ENCODE peak calls at places on chromosomes 5 and 9, in seven cellular contexts. U is body of pancreas; Z is HAP-1; M is PC-3; B is CD4-positive, alpha-beta memory T cell; K is lower lobe of right lung; D is CD8-positive, alpha-beta memory T cell. S is an unnamed sample. For H3K9me3 and H3K36me3, the result is how much of the 10 kb centered on the place peaks cover.

GRCh38 chr5:33241826-33242225 is 198.9 kb upstream of the TARS1 start:
- DNase-seq in U (no peak), Z (no peak), M (no peak), B (no peak), K (peak), D (no peak), S (no peak)

GRCh38 chr5:139904566-139905400 is 109.2 kb downstream of the PSD2 start:
- DNase-seq in U (peak), Z (no peak), M (no peak), B (no peak), K (no peak), D (no peak), S (no peak)

GRCh38 chr9:129568560-129569505 is 52.1 kb downstream of the C9orf50 start:
- DNase-seq in U (peak), Z (no peak), M (no peak), B (no peak), K (peak), D (no peak), S (peak)

GRCh38 chr5:163436515-163436914 is 880 bp upstream of the CCNG1 start:
- DNase-seq in U (no peak), Z (no peak), M (no peak), B (no peak), K (no peak), D (no peak), S (no peak)

GRCh38 chr9:106056328-106056727 is 362.0 kb downstream of the TMEM38B start:
- DNase-seq in U (no peak), Z (no peak), M (no peak), B (no peak), K (no peak), D (no peak), S (no peak)

GRCh38 chr5:67383451-67383850 is 186.9 kb upstream of the CD180 start:
- DNase-seq in U (no peak), Z (no peak), M (no peak), B (no peak), K (no peak), D (no peak), S (no peak)

GRCh38 chr9:114223564-114224246 is 68.4 kb downstream of the COL27A1 start:
- DNase-seq in U (no peak), Z (no peak), M (peak), B (no peak), K (no peak), D (no peak), S (peak)

GRCh38 chr5:137320056-137321045 is 178.8 kb downstream of the SPOCK1 start:
- DNase-seq in U (peak), Z (peak), M (peak), B (no peak), K (no peak), D (no peak), S (peak)

GRCh38 chr9:122036988-122037387 is 56.1 kb downstream of the TTLL11 start:
- DNase-seq in U (no peak), Z (peak), M (peak), B (no peak), K (no peak), D (no peak), S (no peak)

GRCh38 chr9:16960084-16960483 is 89.6 kb upstream of the BNC2 start:
- DNase-seq in U (no peak), Z (no peak), M (peak), B (no peak), K (no peak), D (no peak), S (no peak)

GRCh38 chr9:135692410-135692809 is 6.9 kb downstream of the SOHLH1 start:
- DNase-seq in U (no peak), Z (no peak), M (no peak), B (peak), K (no peak), D (no peak), S (peak)

GRCh38 chr9:73151653-73152382 is at the start of gene ANXA1:
- DNase-seq in U (no peak), Z (peak), M (peak), B (peak), K (no peak), D (peak), S (peak)

GRCh38 chr9:121945849-121946248 is 147.3 kb downstream of the TTLL11 start:
- DNase-seq in U (no peak), Z (no peak), M (peak), B (no peak), K (no peak), D (no peak), S (peak)

GRCh38 chr9:113528088-113528487 is 64.6 kb downstream of the RGS3 start:
- DNase-seq in U (no peak), Z (no peak), M (no peak), B (no peak), K (no peak), D (no peak), S (no peak)

GRCh38 chr5:134579284-134579771 is 53.3 kb downstream of the SAR1B start:
- DNase-seq in U (no peak), Z (no peak), M (no peak), B (no peak), K (no peak), D (no peak), S (no peak)

GRCh38 chr9:38629511-38629910 is 9.1 kb upstream of the ANKRD18A start:
- DNase-seq in U (no peak), Z (no peak), M (no peak), B (no peak), K (no peak), D (no peak), S (no peak)

GRCh38 chr9:134570151-134570621 is 71.4 kb upstream of the COL5A1 start:
- DNase-seq in U (no peak), Z (no peak), M (no peak), B (no peak), K (peak), D (no peak), S (no peak)

GRCh38 chr5:139105621-139106071 is 92.5 kb downstream of the SIL1 start:
- DNase-seq in U (peak), Z (no peak), M (no peak), B (no peak), K (no peak), D (no peak), S (no peak)

GRCh38 chr5:16931334-16932110 is 4.6 kb downstream of the MYO10 start:
- DNase-seq in U (peak), Z (no peak), M (no peak), B (no peak), K (peak), D (no peak), S (no peak)

GRCh38 chr5:141841376-141841775 is 36.8 kb downstream of the PCDH1 start:
- DNase-seq in U (peak), Z (no peak), M (no peak), B (no peak), K (peak), D (no peak), S (no peak)

GRCh38 chr5:143229896-143230675 is 173.4 kb downstream of the NR3C1 start:
- DNase-seq in U (no peak), Z (no peak), M (no peak), B (peak), K (no peak), D (peak), S (no peak)

GRCh38 chr9:130713286-130713975 is 19.9 kb downstream of the EXOSC2 start:
- DNase-seq in U (peak), Z (no peak), M (peak), B (no peak), K (no peak), D (no peak), S (peak)

GRCh38 chr5:169422087-169422486 is 121.1 kb upstream of the SLIT3 start:
- DNase-seq in U (peak), Z (no peak), M (no peak), B (no peak), K (no peak), D (no peak), S (no peak)

GRCh38 chr9:2943016-2943415 is 99.1 kb upstream of the PUM3 start:
- DNase-seq in U (no peak), Z (no peak), M (no peak), B (no peak), K (no peak), D (no peak), S (no peak)

GRCh38 chr9:21993893-21994525 is at the start of gene CDKN2A:
- DNase-seq in U (peak), Z (peak), M (peak), B (peak), K (peak), D (peak), S (no peak)

GRCh38 chr9:132509921-132510874 is 72.2 kb upstream of the BARHL1 start:
- DNase-seq in U (no peak), Z (no peak), M (no peak), B (no peak), K (peak), D (no peak), S (no peak)

DNA sequence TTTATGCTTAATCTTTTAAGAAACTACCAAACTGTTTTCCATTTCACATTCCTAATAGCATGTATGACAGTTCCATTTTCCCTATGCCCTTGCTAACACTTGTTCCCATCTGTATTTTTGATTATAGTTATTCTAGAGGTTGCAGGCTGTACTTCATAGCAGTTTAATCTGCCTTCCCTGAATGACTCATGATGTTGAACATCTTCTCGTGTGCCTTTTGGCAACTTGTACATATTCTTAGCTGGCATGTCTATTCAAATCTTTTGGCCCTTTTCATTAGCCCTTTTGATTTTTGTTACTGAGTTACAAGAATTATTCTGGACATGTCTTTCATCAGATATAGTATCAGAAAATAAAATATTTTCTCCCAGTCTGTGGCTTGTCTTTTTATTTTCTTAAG is 320.3 kb downstream of the DIRAS2 start:
- DNase-seq in U (no peak), Z (no peak), M (no peak), B (no peak), K (no peak), D (no peak), S (no peak)
- H3K4me3 ChIP-seq in U (no peak), Z (no peak), M (no peak), B (no peak), K (no peak), D (no peak), S (no peak)

GRCh38 chr9:69313175-69313574 is 11.8 kb upstream of the ENTREP1 start:
- DNase-seq in U (no peak), Z (no peak), M (no peak), B (no peak), K (no peak), D (no peak), S (no peak)

GRCh38 chr9:69308217-69308931 is 16.6 kb upstream of the ENTREP1 start:
- DNase-seq in U (no peak), Z (no peak), M (no peak), B (no peak), K (no peak), D (no peak), S (no peak)

GRCh38 chr9:69303331-69303730 is 21.7 kb upstream of the ENTREP1 start:
- DNase-seq in U (no peak), Z (no peak), M (no peak), B (no peak), K (no peak), D (no peak), S (no peak)

GRCh38 chr9:69307446-69308216 is 17.4 kb upstream of the ENTREP1 start:
- DNase-seq in U (no peak), Z (peak), M (no peak), B (no peak), K (no peak), D (no peak), S (no peak)
- H3K9me3 ChIP-seq in U (under half), Z (under half), M (under half), B (under half), K (under half), D (under half), S (under half)

GRCh38 chr9:137007816-137008270 is 11.5 kb upstream of the CLIC3 start:
- DNase-seq in U (no peak), Z (no peak), M (no peak), B (no peak), K (no peak), D (no peak), S (no peak)

GRCh38 chr9:137009217-137009616 is 12.8 kb upstream of the CLIC3 start:
- DNase-seq in U (no peak), Z (no peak), M (no peak), B (no peak), K (no peak), D (no peak), S (no peak)

GRCh38 chr9:137008312-137008711 is 11.9 kb upstream of the CLIC3 start:
- DNase-seq in U (no peak), Z (no peak), M (no peak), B (no peak), K (no peak), D (no peak), S (no peak)

GRCh38 chr9:137007060-137007815 is 10.9 kb upstream of the CLIC3 start:
- DNase-seq in U (peak), Z (no peak), M (no peak), B (no peak), K (no peak), D (no peak), S (no peak)

GRCh38 chr9:137006116-137007003 is 10.0 kb upstream of the CLIC3 start:
- DNase-seq in U (no peak), Z (no peak), M (no peak), B (no peak), K (no peak), D (no peak), S (no peak)
- H3K36me3 ChIP-seq in U (under half), Z (under half), M (under half), B (under half), K (under half), D (under half), S (under half)

DNA sequence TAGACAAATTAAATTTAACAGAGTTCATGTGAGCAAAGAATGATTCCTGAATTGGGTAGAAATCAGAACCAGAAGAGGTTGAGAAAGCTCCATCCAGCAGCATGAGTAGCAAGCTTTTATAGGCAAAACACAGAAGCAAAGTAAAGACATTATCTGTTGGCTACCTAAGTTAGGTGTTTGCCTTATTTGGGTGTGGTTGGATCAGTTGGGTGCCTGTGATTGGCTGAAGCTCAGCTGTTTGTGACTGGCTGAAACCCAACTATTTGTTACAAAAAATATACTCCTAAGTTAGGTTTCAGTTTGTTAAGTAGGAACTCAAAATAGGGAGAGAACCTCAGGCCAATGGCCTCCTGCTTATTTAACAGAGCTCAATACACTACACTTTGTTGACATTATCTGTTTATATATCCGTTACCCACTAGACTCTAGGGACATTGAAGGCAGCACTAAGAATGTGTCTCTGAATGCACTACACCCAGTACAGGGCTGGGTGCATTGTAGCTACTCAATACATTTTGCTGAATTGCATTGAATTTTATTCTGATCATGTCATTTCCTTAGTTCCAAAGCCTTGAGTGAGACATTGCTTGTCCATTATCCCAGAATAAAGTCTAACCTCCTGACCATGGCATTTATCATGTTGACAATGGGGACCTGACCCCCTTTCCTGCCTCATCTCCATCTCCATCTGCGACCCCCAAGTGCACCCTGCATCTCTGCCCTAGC is 98.7 kb downstream of the CCDC192 start:
- DNase-seq in U (no peak), Z (no peak), M (peak), B (no peak), K (no peak), D (no peak), S (peak)
- H3K4me3 ChIP-seq in U (no peak), Z (no peak), M (no peak), B (no peak), K (no peak), D (no peak), S (no peak)

S was measured in MG63.